ENCODE peak calls at places on chromosomes 2 and 18, in seven cellular contexts. O is left lung, D is heart left ventricle, U is AG10803, Z is fibroblast of pulmonary artery, M is body of pancreas, B is A549. T is an unnamed sample.

GRCh38 chr2:26616032-26616863 is 24.9 kb downstream of the CIB4 start:
- DNase-seq in O (no peak), D (no peak), U (no peak), Z (no peak), M (no peak), B (no peak), T (no peak)

GRCh38 chr2:44772670-44773378 is 168.7 kb upstream of the SIX3 start:
- DNase-seq in O (no peak), D (no peak), U (no peak), Z (no peak), M (no peak), B (no peak), T (no peak)

GRCh38 chr2:28958689-28959088 is 22.4 kb upstream of the TOGARAM2 start:
- DNase-seq in O (peak), D (peak), U (peak), Z (peak), M (peak), B (peak), T (peak)

GRCh38 chr2:112055833-112056625 is 960 bp downstream of the TMEM87B start:
- DNase-seq in O (peak), D (peak), U (peak), Z (peak), M (peak), B (peak), T (peak)

GRCh38 chr2:168614291-168615018 is 158.4 kb downstream of the CERS6 start:
- DNase-seq in O (no peak), D (no peak), U (no peak), Z (no peak), M (no peak), B (no peak), T (no peak)

GRCh38 chr2:216534809-216535208 is 36.2 kb downstream of the RPL37A start:
- DNase-seq in O (no peak), D (no peak), U (no peak), Z (no peak), M (no peak), B (no peak), T (no peak)

GRCh38 chr2:10002681-10003080 is 40.7 kb upstream of the KLF11 start:
- DNase-seq in O (peak), D (no peak), U (no peak), Z (no peak), M (no peak), B (no peak), T (no peak)

GRCh38 chr2:114642988-114643553 is 200.6 kb downstream of the DPP10 start:
- DNase-seq in O (peak), D (no peak), U (no peak), Z (no peak), M (no peak), B (no peak), T (no peak)

GRCh38 chr18:74446178-74446577 is 10.9 kb downstream of the DIPK1C start:
- DNase-seq in O (no peak), D (no peak), U (no peak), Z (no peak), M (no peak), B (no peak), T (no peak)

GRCh38 chr2:120230515-120231471 is 7.6 kb upstream of the TMEM185B start:
- DNase-seq in O (peak), D (no peak), U (no peak), Z (no peak), M (no peak), B (no peak), T (no peak)
- H3K4me3 ChIP-seq in O (peak), D (no peak), U (no peak), Z (no peak), M (no peak), B (no peak), T (no peak)

GRCh38 chr2:192148241-192148619 is 46.5 kb downstream of the TMEFF2 start:
- DNase-seq in O (no peak), D (no peak), U (no peak), Z (no peak), M (no peak), B (no peak), T (no peak)

GRCh38 chr2:192145496-192145895 is 49.2 kb downstream of the TMEFF2 start:
- DNase-seq in O (no peak), D (no peak), U (peak), Z (no peak), M (no peak), B (no peak), T (no peak)

GRCh38 chr2:192148620-192149321 is 46.0 kb downstream of the TMEFF2 start:
- DNase-seq in O (no peak), D (no peak), U (peak), Z (peak), M (no peak), B (no peak), T (no peak)

GRCh38 chr2:192150166-192150565 is 44.6 kb downstream of the TMEFF2 start:
- DNase-seq in O (no peak), D (no peak), U (peak), Z (no peak), M (no peak), B (no peak), T (no peak)

GRCh38 chr2:192146069-192147006 is 48.4 kb downstream of the TMEFF2 start:
- DNase-seq in O (no peak), D (no peak), U (peak), Z (peak), M (no peak), B (no peak), T (no peak)
- H3K4me3 ChIP-seq in O (no peak), D (no peak), U (no peak), Z (no peak), M (no peak), B (no peak), T (no peak)

DNA sequence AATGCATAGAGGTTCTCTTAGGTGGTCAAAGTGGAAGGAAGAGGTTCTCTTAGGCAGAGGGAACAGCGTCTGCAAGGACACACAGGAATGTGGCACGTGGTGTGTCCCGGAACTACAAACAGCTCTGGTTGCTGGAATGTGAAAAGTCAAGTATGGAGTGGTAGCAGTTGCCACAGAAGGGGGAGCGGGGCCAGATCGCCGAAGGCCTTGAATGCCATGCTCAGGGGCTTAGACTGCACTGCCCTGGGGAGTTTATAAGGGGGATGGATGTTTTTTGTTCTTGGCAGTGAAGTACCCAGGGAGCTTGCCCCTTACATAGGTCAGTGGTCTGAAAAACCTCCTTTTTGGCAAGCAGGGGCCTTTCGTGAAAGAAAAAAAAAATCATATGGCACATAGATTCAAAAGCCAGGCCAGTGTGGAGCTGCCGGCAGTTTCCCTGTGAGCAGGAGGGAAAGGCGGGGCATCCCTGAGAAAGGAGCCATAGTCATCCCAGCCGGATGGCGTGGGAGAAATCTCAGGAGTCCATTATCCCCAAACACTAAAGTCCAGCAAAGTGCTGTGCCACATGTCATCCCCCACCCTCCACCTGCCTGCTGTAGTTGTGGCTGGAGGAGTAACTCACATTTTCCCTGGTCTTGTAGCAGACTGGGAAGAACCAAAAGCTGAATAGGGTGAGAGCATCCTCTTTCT is 45.4 kb downstream of the GORASP2 start:
- DNase-seq in O (no peak), D (no peak), U (peak), Z (peak), M (no peak), B (peak), T (no peak)
- H3K4me3 ChIP-seq in O (peak), D (no peak), U (peak), Z (no peak), M (no peak), B (peak), T (no peak)

GRCh38 chr18:45664824-45665763 is 49.8 kb downstream of the SLC14A2 start:
- DNase-seq in O (no peak), D (no peak), U (peak), Z (peak), M (peak), B (peak), T (peak)

GRCh38 chr18:45666520-45666919 is 51.2 kb downstream of the SLC14A2 start:
- DNase-seq in O (no peak), D (no peak), U (no peak), Z (no peak), M (no peak), B (no peak), T (peak)

GRCh38 chr18:45663646-45664045 is 48.4 kb downstream of the SLC14A2 start:
- DNase-seq in O (no peak), D (no peak), U (no peak), Z (no peak), M (no peak), B (no peak), T (no peak)

GRCh38 chr18:45667056-45667455 is 51.8 kb downstream of the SLC14A2 start:
- DNase-seq in O (no peak), D (no peak), U (no peak), Z (no peak), M (no peak), B (no peak), T (no peak)

DNA sequence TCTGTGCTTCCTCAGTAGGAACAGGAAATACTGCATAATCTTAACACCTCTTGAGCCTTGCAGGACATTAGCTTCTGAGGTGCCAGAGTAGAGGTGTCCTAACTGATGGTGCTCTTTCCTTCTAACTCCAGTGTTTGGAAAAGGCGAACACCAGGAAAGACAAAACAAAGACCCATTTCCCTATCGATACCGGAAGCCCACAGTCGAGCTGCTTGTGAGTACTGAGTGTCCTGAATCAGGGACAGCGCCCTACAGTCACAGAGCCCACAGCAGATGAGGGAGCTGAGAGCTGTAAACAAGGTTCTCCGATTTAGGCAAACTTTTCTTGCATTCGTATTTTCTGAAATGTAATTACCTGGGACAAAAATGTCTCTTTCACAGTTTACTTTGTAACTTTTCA is 50.7 kb downstream of the SLC14A2 start:
- DNase-seq in O (no peak), D (no peak), U (no peak), Z (no peak), M (no peak), B (no peak), T (no peak)
- H3K4me3 ChIP-seq in O (no peak), D (no peak), U (no peak), Z (no peak), M (no peak), B (no peak), T (no peak)

GRCh38 chr2:161139098-161139987 is 20.9 kb upstream of the TANK start:
- DNase-seq in O (no peak), D (no peak), U (peak), Z (peak), M (no peak), B (no peak), T (no peak)
- H3K4me3 ChIP-seq in O (peak), D (no peak), U (no peak), Z (peak), M (no peak), B (no peak), T (no peak)

GRCh38 chr2:144510206-144510991 is 9.5 kb downstream of the ZEB2 start:
- DNase-seq in O (no peak), D (peak), U (peak), Z (peak), M (no peak), B (no peak), T (no peak)
- H3K4me3 ChIP-seq in O (peak), D (peak), U (peak), Z (peak), M (no peak), B (no peak), T (no peak)

GRCh38 chr18:37484893-37485834 is 80.4 kb downstream of the CELF4 start:
- DNase-seq in O (no peak), D (no peak), U (peak), Z (peak), M (peak), B (peak), T (no peak)
- H3K4me3 ChIP-seq in O (no peak), D (no peak), U (no peak), Z (no peak), M (no peak), B (peak), T (no peak)

GRCh38 chr2:60551241-60552095 is 2.0 kb downstream of the BCL11A start:
- DNase-seq in O (peak), D (peak), U (peak), Z (peak), M (peak), B (no peak), T (no peak)

GRCh38 chr2:60549250-60550150 is 4.0 kb downstream of the BCL11A start:
- DNase-seq in O (peak), D (peak), U (peak), Z (no peak), M (peak), B (no peak), T (no peak)

GRCh38 chr2:60552096-60552850 is 1.2 kb downstream of the BCL11A start:
- DNase-seq in O (no peak), D (peak), U (peak), Z (no peak), M (peak), B (no peak), T (no peak)

GRCh38 chr2:60550151-60550983 is 3.1 kb downstream of the BCL11A start:
- DNase-seq in O (peak), D (peak), U (peak), Z (peak), M (peak), B (peak), T (peak)

DNA sequence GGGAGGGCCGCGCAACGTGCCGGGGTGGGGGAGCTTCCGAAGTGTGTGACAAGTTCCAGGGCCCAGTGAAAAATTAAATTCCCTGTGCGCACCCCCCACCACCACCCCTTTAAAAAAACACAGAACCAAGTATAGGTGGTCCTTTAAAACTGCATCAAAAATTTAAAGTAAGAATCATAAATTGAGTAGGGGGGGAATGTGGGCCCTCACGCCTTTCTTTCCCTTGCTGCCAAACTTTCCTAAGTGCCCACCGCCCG is 2.5 kb downstream of the BCL11A start:
- DNase-seq in O (no peak), D (no peak), U (no peak), Z (no peak), M (no peak), B (no peak), T (no peak)
- H3K4me3 ChIP-seq in O (peak), D (peak), U (peak), Z (peak), M (peak), B (peak), T (peak)

GRCh38 chr2:60569680-60570111 is 16.2 kb upstream of the BCL11A start:
- DNase-seq in O (no peak), D (no peak), U (no peak), Z (no peak), M (no peak), B (no peak), T (no peak)
- H3K4me3 ChIP-seq in O (no peak), D (no peak), U (peak), Z (peak), M (no peak), B (no peak), T (peak)

GRCh38 chr2:73827018-73827417 is 1.7 kb upstream of the STAMBP start:
- DNase-seq in O (no peak), D (no peak), U (peak), Z (peak), M (no peak), B (peak), T (peak)

GRCh38 chr2:73828389-73828817 is 358 bp upstream of the STAMBP start:
- DNase-seq in O (no peak), D (no peak), U (no peak), Z (no peak), M (no peak), B (no peak), T (no peak)

GRCh38 chr2:73828818-73829570 is at the start of gene STAMBP:
- DNase-seq in O (peak), D (peak), U (peak), Z (peak), M (peak), B (peak), T (peak)

GRCh38 chr2:73825408-73825807 is 3.4 kb upstream of the STAMBP start:
- DNase-seq in O (no peak), D (no peak), U (no peak), Z (no peak), M (no peak), B (no peak), T (no peak)

GRCh38 chr2:73827660-73828388 is 937 bp upstream of the STAMBP start:
- DNase-seq in O (no peak), D (no peak), U (no peak), Z (no peak), M (no peak), B (no peak), T (no peak)
- H3K4me3 ChIP-seq in O (peak), D (peak), U (peak), Z (no peak), M (no peak), B (peak), T (peak)